ENCODE peak calls at places on chromosomes 4 and X, in nine cellular contexts. One of them, this sample, is unnamed.

GRCh38 chrX:47358387-47359065 is 11.9 kb upstream of the ZNF157 start:
- DNase-seq in pancreas: no peak
- DNase-seq in fibroblast of pulmonary artery: peak; percentile 6
- DNase-seq in neural progenitor cell: no peak
- DNase-seq in NCI-H1105: no peak
- DNase-seq in EL: peak; percentile 1
- DNase-seq in glutamatergic neuron: no peak
- DNase-seq in dorsolateral prefrontal cortex: no peak
- DNase-seq in NCI-H1092: no peak
- DNase-seq in this sample: no peak

GRCh38 chr4:69194166-69194565 is 20.4 kb downstream of the UGT2B11 start:
- DNase-seq in pancreas: no peak
- DNase-seq in fibroblast of pulmonary artery: no peak
- DNase-seq in neural progenitor cell: no peak
- DNase-seq in NCI-H1105: no peak
- DNase-seq in EL: no peak
- DNase-seq in glutamatergic neuron: no peak
- DNase-seq in dorsolateral prefrontal cortex: no peak
- DNase-seq in NCI-H1092: no peak
- DNase-seq in this sample: no peak

GRCh38 chr4:113784497-113785254 is 23.1 kb upstream of the CAMK2D start:
- DNase-seq in pancreas: no peak
- DNase-seq in fibroblast of pulmonary artery: peak; percentile 98
- DNase-seq in neural progenitor cell: no peak
- DNase-seq in NCI-H1105: no peak
- DNase-seq in EL: peak; percentile 94
- DNase-seq in glutamatergic neuron: no peak
- DNase-seq in dorsolateral prefrontal cortex: no peak
- DNase-seq in NCI-H1092: no peak
- DNase-seq in this sample: no peak

GRCh38 chr4:102105983-102106382 is 239.3 kb downstream of the SLC39A8 start:
- DNase-seq in pancreas: no peak
- DNase-seq in fibroblast of pulmonary artery: no peak
- DNase-seq in neural progenitor cell: no peak
- DNase-seq in NCI-H1105: no peak
- DNase-seq in EL: no peak
- DNase-seq in glutamatergic neuron: no peak
- DNase-seq in dorsolateral prefrontal cortex: no peak
- DNase-seq in NCI-H1092: no peak
- DNase-seq in this sample: no peak

GRCh38 chrX:87265518-87265917 is 252.1 kb upstream of the KLHL4 start:
- DNase-seq in pancreas: no peak
- DNase-seq in fibroblast of pulmonary artery: no peak
- DNase-seq in neural progenitor cell: no peak
- DNase-seq in NCI-H1105: no peak
- DNase-seq in EL: no peak
- DNase-seq in glutamatergic neuron: no peak
- DNase-seq in dorsolateral prefrontal cortex: no peak
- DNase-seq in NCI-H1092: no peak
- DNase-seq in this sample: no peak

GRCh38 chr4:170015285-170015684 is 10.9 kb downstream of the MFAP3L start:
- DNase-seq in pancreas: no peak
- DNase-seq in fibroblast of pulmonary artery: no peak
- DNase-seq in neural progenitor cell: no peak
- DNase-seq in NCI-H1105: no peak
- DNase-seq in EL: no peak
- DNase-seq in glutamatergic neuron: no peak
- DNase-seq in dorsolateral prefrontal cortex: peak; percentile 82
- DNase-seq in NCI-H1092: no peak
- DNase-seq in this sample: no peak

GRCh38 chr4:101259876-101260275 is 87.5 kb downstream of the PPP3CA start:
- DNase-seq in pancreas: no peak
- DNase-seq in fibroblast of pulmonary artery: no peak
- DNase-seq in neural progenitor cell: no peak
- DNase-seq in NCI-H1105: no peak
- DNase-seq in EL: no peak
- DNase-seq in glutamatergic neuron: no peak
- DNase-seq in dorsolateral prefrontal cortex: no peak
- DNase-seq in NCI-H1092: no peak
- DNase-seq in this sample: no peak

GRCh38 chrX:50618788-50619558 is 148.3 kb upstream of the DGKK start:
- DNase-seq in pancreas: no peak
- DNase-seq in fibroblast of pulmonary artery: peak; percentile 50
- DNase-seq in neural progenitor cell: peak; percentile 15
- DNase-seq in NCI-H1105: no peak
- DNase-seq in EL: no peak
- DNase-seq in glutamatergic neuron: no peak
- DNase-seq in dorsolateral prefrontal cortex: no peak
- DNase-seq in NCI-H1092: no peak
- DNase-seq in this sample: no peak

GRCh38 chr4:139560396-139561084 is 4.5 kb upstream of the SETD7 start:
- DNase-seq in pancreas: no peak
- DNase-seq in fibroblast of pulmonary artery: peak; percentile 50
- DNase-seq in neural progenitor cell: peak; percentile 49
- DNase-seq in NCI-H1105: no peak
- DNase-seq in EL: no peak
- DNase-seq in glutamatergic neuron: no peak
- DNase-seq in dorsolateral prefrontal cortex: peak; percentile 48
- DNase-seq in NCI-H1092: no peak
- DNase-seq in this sample: no peak

GRCh38 chrX:125289209-125289608 is 30.5 kb upstream of the TEX13C start:
- DNase-seq in pancreas: no peak
- DNase-seq in fibroblast of pulmonary artery: no peak
- DNase-seq in neural progenitor cell: no peak
- DNase-seq in NCI-H1105: no peak
- DNase-seq in EL: no peak
- DNase-seq in glutamatergic neuron: no peak
- DNase-seq in dorsolateral prefrontal cortex: no peak
- DNase-seq in NCI-H1092: no peak
- DNase-seq in this sample: no peak

GRCh38 chrX:53251307-53251706 is 26.3 kb upstream of the KDM5C start:
- DNase-seq in pancreas: no peak
- DNase-seq in fibroblast of pulmonary artery: peak; percentile 17
- DNase-seq in neural progenitor cell: peak; percentile 72
- DNase-seq in NCI-H1105: no peak
- DNase-seq in EL: peak; percentile 22
- DNase-seq in glutamatergic neuron: no peak
- DNase-seq in dorsolateral prefrontal cortex: no peak
- DNase-seq in NCI-H1092: no peak
- DNase-seq in this sample: no peak

GRCh38 chr4:165010991-165011390 is 20.8 kb upstream of the TRIM60 start:
- DNase-seq in pancreas: no peak
- DNase-seq in fibroblast of pulmonary artery: no peak
- DNase-seq in neural progenitor cell: no peak
- DNase-seq in NCI-H1105: no peak
- DNase-seq in EL: no peak
- DNase-seq in glutamatergic neuron: no peak
- DNase-seq in dorsolateral prefrontal cortex: no peak
- DNase-seq in NCI-H1092: no peak
- DNase-seq in this sample: no peak

GRCh38 chrX:17882680-17883079 is 21.6 kb upstream of the RAI2 start:
- DNase-seq in pancreas: no peak
- DNase-seq in fibroblast of pulmonary artery: no peak
- DNase-seq in neural progenitor cell: no peak
- DNase-seq in NCI-H1105: no peak
- DNase-seq in EL: no peak
- DNase-seq in glutamatergic neuron: no peak
- DNase-seq in dorsolateral prefrontal cortex: no peak
- DNase-seq in NCI-H1092: no peak
- DNase-seq in this sample: no peak

GRCh38 chr4:8435656-8436121 is 4.8 kb downstream of the ACOX3 start:
- DNase-seq in pancreas: no peak
- DNase-seq in fibroblast of pulmonary artery: peak; percentile 18
- DNase-seq in neural progenitor cell: no peak
- DNase-seq in NCI-H1105: no peak
- DNase-seq in EL: no peak
- DNase-seq in glutamatergic neuron: no peak
- DNase-seq in dorsolateral prefrontal cortex: no peak
- DNase-seq in NCI-H1092: no peak
- DNase-seq in this sample: no peak

GRCh38 chr4:17447056-17447455 is 64.8 kb downstream of the QDPR start:
- DNase-seq in pancreas: no peak
- DNase-seq in fibroblast of pulmonary artery: peak; percentile 6
- DNase-seq in neural progenitor cell: no peak
- DNase-seq in NCI-H1105: no peak
- DNase-seq in EL: no peak
- DNase-seq in glutamatergic neuron: no peak
- DNase-seq in dorsolateral prefrontal cortex: no peak
- DNase-seq in NCI-H1092: no peak
- DNase-seq in this sample: no peak

GRCh38 chrX:71053217-71053621 is 14.9 kb downstream of the SNX12 start:
- DNase-seq in pancreas: no peak
- DNase-seq in fibroblast of pulmonary artery: no peak
- DNase-seq in neural progenitor cell: peak; percentile 84
- DNase-seq in NCI-H1105: no peak
- DNase-seq in EL: no peak
- DNase-seq in glutamatergic neuron: peak; percentile 54
- DNase-seq in dorsolateral prefrontal cortex: no peak
- DNase-seq in NCI-H1092: no peak
- DNase-seq in this sample: no peak

GRCh38 chrX:65644621-65645287 is 22.7 kb upstream of the MSN start:
- DNase-seq in pancreas: peak; percentile 76
- DNase-seq in fibroblast of pulmonary artery: peak; percentile 84
- DNase-seq in neural progenitor cell: no peak
- DNase-seq in NCI-H1105: no peak
- DNase-seq in EL: peak; percentile 81
- DNase-seq in glutamatergic neuron: no peak
- DNase-seq in dorsolateral prefrontal cortex: peak; percentile 68
- DNase-seq in NCI-H1092: no peak
- DNase-seq in this sample: peak; percentile 90

GRCh38 chr4:53702334-53703266 is 111.3 kb upstream of the LNX1 start:
- DNase-seq in pancreas: peak; percentile 31
- DNase-seq in fibroblast of pulmonary artery: peak; percentile 89
- DNase-seq in neural progenitor cell: peak; percentile 50
- DNase-seq in NCI-H1105: peak; percentile 57
- DNase-seq in EL: peak; percentile 82
- DNase-seq in glutamatergic neuron: peak; percentile 21
- DNase-seq in dorsolateral prefrontal cortex: peak; percentile 57
- DNase-seq in NCI-H1092: peak; percentile 95
- DNase-seq in this sample: peak; percentile 87

GRCh38 chrX:22039541-22039940 is 7.4 kb downstream of the PHEX start:
- DNase-seq in pancreas: no peak
- DNase-seq in fibroblast of pulmonary artery: no peak
- DNase-seq in neural progenitor cell: no peak
- DNase-seq in NCI-H1105: no peak
- DNase-seq in EL: no peak
- DNase-seq in glutamatergic neuron: no peak
- DNase-seq in dorsolateral prefrontal cortex: no peak
- DNase-seq in NCI-H1092: no peak
- DNase-seq in this sample: no peak

GRCh38 chr4:52051615-52052474 is 741 bp downstream of the SPATA18 start:
- DNase-seq in pancreas: peak; percentile 46
- DNase-seq in fibroblast of pulmonary artery: peak; percentile 91
- DNase-seq in neural progenitor cell: peak; percentile 94
- DNase-seq in NCI-H1105: peak; percentile 55
- DNase-seq in EL: peak; percentile 83
- DNase-seq in glutamatergic neuron: peak; percentile 89
- DNase-seq in dorsolateral prefrontal cortex: peak; percentile 62
- DNase-seq in NCI-H1092: no peak
- DNase-seq in this sample: peak; percentile 40

GRCh38 chrX:114611018-114611619 is 27.2 kb downstream of the HTR2C start:
- DNase-seq in pancreas: peak; percentile 31
- DNase-seq in fibroblast of pulmonary artery: peak; percentile 60
- DNase-seq in neural progenitor cell: peak; percentile 63
- DNase-seq in NCI-H1105: peak; percentile 12
- DNase-seq in EL: peak; percentile 13
- DNase-seq in glutamatergic neuron: no peak
- DNase-seq in dorsolateral prefrontal cortex: no peak
- DNase-seq in NCI-H1092: peak; percentile 1
- DNase-seq in this sample: no peak

GRCh38 chr4:83723609-83724008 is 187.7 kb downstream of the GPAT3 start:
- DNase-seq in pancreas: no peak
- DNase-seq in fibroblast of pulmonary artery: no peak
- DNase-seq in neural progenitor cell: no peak
- DNase-seq in NCI-H1105: no peak
- DNase-seq in EL: no peak
- DNase-seq in glutamatergic neuron: no peak
- DNase-seq in dorsolateral prefrontal cortex: no peak
- DNase-seq in NCI-H1092: no peak
- DNase-seq in this sample: no peak

GRCh38 chr4:8115916-8116315 is 42.7 kb downstream of the ABLIM2 start:
- DNase-seq in pancreas: no peak
- DNase-seq in fibroblast of pulmonary artery: no peak
- DNase-seq in neural progenitor cell: no peak
- DNase-seq in NCI-H1105: no peak
- DNase-seq in EL: no peak
- DNase-seq in glutamatergic neuron: no peak
- DNase-seq in dorsolateral prefrontal cortex: no peak
- DNase-seq in NCI-H1092: no peak
- DNase-seq in this sample: no peak

GRCh38 chrX:17098516-17099247 is 152.2 kb downstream of the REPS2 start:
- DNase-seq in pancreas: no peak
- DNase-seq in fibroblast of pulmonary artery: no peak
- DNase-seq in neural progenitor cell: no peak
- DNase-seq in NCI-H1105: no peak
- DNase-seq in EL: no peak
- DNase-seq in glutamatergic neuron: no peak
- DNase-seq in dorsolateral prefrontal cortex: no peak
- DNase-seq in NCI-H1092: no peak
- DNase-seq in this sample: no peak

GRCh38 chrX:39821709-39822095 is 276.1 kb downstream of the BCOR start:
- DNase-seq in pancreas: no peak
- DNase-seq in fibroblast of pulmonary artery: no peak
- DNase-seq in neural progenitor cell: no peak
- DNase-seq in NCI-H1105: no peak
- DNase-seq in EL: no peak
- DNase-seq in glutamatergic neuron: no peak
- DNase-seq in dorsolateral prefrontal cortex: no peak
- DNase-seq in NCI-H1092: no peak
- DNase-seq in this sample: peak; percentile 47

GRCh38 chrX:95835223-95835622 is 849.4 kb upstream of the DIAPH2 start:
- DNase-seq in pancreas: no peak
- DNase-seq in fibroblast of pulmonary artery: no peak
- DNase-seq in neural progenitor cell: no peak
- DNase-seq in NCI-H1105: no peak
- DNase-seq in EL: no peak
- DNase-seq in glutamatergic neuron: no peak
- DNase-seq in dorsolateral prefrontal cortex: no peak
- DNase-seq in NCI-H1092: no peak
- DNase-seq in this sample: no peak

GRCh38 chr4:123599920-123600394 is 203.4 kb downstream of the SPRY1 start:
- DNase-seq in pancreas: peak; percentile 25
- DNase-seq in fibroblast of pulmonary artery: peak; percentile 93
- DNase-seq in neural progenitor cell: peak; percentile 62
- DNase-seq in NCI-H1105: no peak
- DNase-seq in EL: no peak
- DNase-seq in glutamatergic neuron: peak; percentile 38
- DNase-seq in dorsolateral prefrontal cortex: peak; percentile 62
- DNase-seq in NCI-H1092: no peak
- DNase-seq in this sample: peak; percentile 31

GRCh38 chr4:153502584-153502983 is 36.4 kb downstream of the TMEM131L start:
- DNase-seq in pancreas: no peak
- DNase-seq in fibroblast of pulmonary artery: no peak
- DNase-seq in neural progenitor cell: no peak
- DNase-seq in NCI-H1105: no peak
- DNase-seq in EL: peak; percentile 45
- DNase-seq in glutamatergic neuron: no peak
- DNase-seq in dorsolateral prefrontal cortex: no peak
- DNase-seq in NCI-H1092: no peak
- DNase-seq in this sample: no peak

GRCh38 chr4:153234923-153235322 is 30.7 kb downstream of the TRIM2 start:
- DNase-seq in pancreas: no peak
- DNase-seq in fibroblast of pulmonary artery: peak; percentile 56
- DNase-seq in neural progenitor cell: no peak
- DNase-seq in NCI-H1105: no peak
- DNase-seq in EL: peak; percentile 47
- DNase-seq in glutamatergic neuron: no peak
- DNase-seq in dorsolateral prefrontal cortex: no peak
- DNase-seq in NCI-H1092: no peak
- DNase-seq in this sample: no peak

GRCh38 chr4:152975615-152976465 is 39.7 kb downstream of the FHDC1 start:
- DNase-seq in pancreas: no peak
- DNase-seq in fibroblast of pulmonary artery: no peak
- DNase-seq in neural progenitor cell: no peak
- DNase-seq in NCI-H1105: no peak
- DNase-seq in EL: no peak
- DNase-seq in glutamatergic neuron: no peak
- DNase-seq in dorsolateral prefrontal cortex: no peak
- DNase-seq in NCI-H1092: no peak
- DNase-seq in this sample: no peak

GRCh38 chrX:103779156-103779555 is 2.5 kb downstream of the PLP1 start:
- DNase-seq in pancreas: no peak
- DNase-seq in fibroblast of pulmonary artery: peak; percentile 67
- DNase-seq in neural progenitor cell: peak; percentile 26
- DNase-seq in NCI-H1105: peak; percentile 68
- DNase-seq in EL: no peak
- DNase-seq in glutamatergic neuron: no peak
- DNase-seq in dorsolateral prefrontal cortex: peak; percentile 56
- DNase-seq in NCI-H1092: peak; percentile 41
- DNase-seq in this sample: peak; percentile 22

This sample was measured in ovary.